ENCODE peak calls at places on chromosomes 3 and 15, in five cellular contexts. W, B, N, M and S are unnamed samples.

GRCh38 chr15:90336705-90337141 is 15.4 kb upstream of the ZNF774 start:
- DNase-seq in N (no peak), W (no peak), B (peak), M (peak), S (peak)

GRCh38 chr15:43143203-43143941 is 10.0 kb downstream of the TMEM62 start:
- DNase-seq in N (no peak), B (no peak), M (no peak), W (no peak), S (no peak)

GRCh38 chr15:35519536-35520149 is 26.3 kb downstream of the DPH6 start:
- DNase-seq in N (peak), M (peak), B (peak), W (no peak), S (peak)

GRCh38 chr3:43913036-43913435 is 222.3 kb downstream of the ABHD5 start:
- DNase-seq in W (no peak), B (no peak), M (no peak), N (no peak), S (no peak)

GRCh38 chr3:187713504-187713903 is 11.1 kb upstream of the RTP2 start:
- DNase-seq in B (peak), N (no peak), W (no peak), M (no peak), S (peak)

GRCh38 chr15:57138260-57138895 is 219.9 kb downstream of the TCF12 start:
- DNase-seq in M (no peak), W (no peak), N (peak), B (peak), S (peak)

GRCh38 chr15:34241376-34242350 is 16.8 kb downstream of the EMC4 start:
- DNase-seq in M (no peak), W (no peak), N (peak), B (peak), S (peak)

GRCh38 chr3:170999737-171000242 is 26.7 kb downstream of the SLC2A2 start:
- DNase-seq in N (no peak), W (no peak), B (peak), M (no peak), S (no peak)

GRCh38 chr3:169120928-169121327 is 542.6 kb downstream of the MECOM start:
- DNase-seq in B (no peak), W (no peak), M (no peak), N (no peak), S (no peak)

GRCh38 chr3:51673181-51673801 is 2.2 kb downstream of the TEX264 start:
- DNase-seq in N (peak), W (no peak), M (no peak), B (no peak), S (no peak)

GRCh38 chr3:171393032-171393744 is 67.0 kb downstream of the TNIK start:
- DNase-seq in B (no peak), M (no peak), W (no peak), N (peak), S (no peak)

GRCh38 chr3:126338796-126339241 is 18.4 kb downstream of the KLF15 start:
- DNase-seq in B (no peak), W (no peak), M (no peak), N (no peak), S (no peak)

GRCh38 chr3:126373682-126374601 is 16.7 kb upstream of the KLF15 start:
- DNase-seq in B (peak), N (no peak), W (no peak), M (no peak), S (no peak)

GRCh38 chr15:73265536-73266153 is 103.1 kb downstream of the HCN4 start:
- DNase-seq in W (peak), B (no peak), M (no peak), N (peak), S (peak)

GRCh38 chr3:121870710-121871109 is 23.5 kb upstream of the SLC15A2 start:
- DNase-seq in W (no peak), N (no peak), B (no peak), M (no peak), S (peak)

GRCh38 chr3:69309810-69310209 is 76.1 kb downstream of the FRMD4B start:
- DNase-seq in B (peak), W (no peak), N (peak), M (no peak), S (peak)

GRCh38 chr3:183354325-183354831 is 74.0 kb downstream of the MCF2L2 start:
- DNase-seq in W (no peak), M (no peak), N (no peak), B (no peak), S (no peak)

GRCh38 chr3:55904716-55905115 is 417.6 kb upstream of the WNT5A start:
- DNase-seq in M (no peak), B (no peak), W (no peak), N (no peak), S (no peak)

GRCh38 chr3:196486263-196486662 is 17.3 kb downstream of the RNF168 start:
- DNase-seq in B (no peak), N (no peak), M (no peak), W (no peak), S (no peak)

GRCh38 chr15:56765252-56765651 is 31.9 kb upstream of the ZNF280D start:
- DNase-seq in B (peak), N (no peak), M (peak), W (no peak), S (peak)

GRCh38 chr3:83317605-83318004 is 1556.2 kb upstream of the GBE1 start:
- DNase-seq in B (no peak), N (no peak), W (no peak), M (no peak), S (no peak)

GRCh38 chr15:99100245-99101173 is 4.4 kb upstream of the SYNM start:
- DNase-seq in W (peak), M (no peak), N (peak), B (peak), S (peak)

GRCh38 chr15:66912001-66912400 is 153.4 kb upstream of the SMAD3 start:
- DNase-seq in W (no peak), M (peak), B (no peak), N (no peak), S (peak)

GRCh38 chr3:138367326-138367850 is 19.0 kb downstream of the MRAS start:
- DNase-seq in B (no peak), M (no peak), W (no peak), N (no peak), S (no peak)

GRCh38 chr3:174232658-174233429 is 626.3 kb upstream of the NAALADL2 start:
- DNase-seq in B (no peak), N (no peak), W (no peak), M (no peak), S (no peak)

GRCh38 chr3:1131156-1131555 is 38.3 kb downstream of the CNTN6 start:
- DNase-seq in N (peak), M (no peak), B (no peak), W (no peak), S (no peak)

GRCh38 chr3:51374456-51374855 is 10.6 kb upstream of the MANF start:
- DNase-seq in B (no peak), N (no peak), M (no peak), W (no peak), S (no peak)

GRCh38 chr3:46640927-46641326 is 28.6 kb downstream of the FAM240A start:
- DNase-seq in B (no peak), W (no peak), N (no peak), M (no peak), S (no peak)

GRCh38 chr3:112632596-112632995 is 8.3 kb downstream of the CCDC80 start:
- DNase-seq in W (no peak), B (no peak), M (no peak), N (no peak), S (no peak)

GRCh38 chr15:66293419-66294156 is at the start of gene DIS3L:
- DNase-seq in W (peak), N (peak), B (peak), M (peak), S (peak)